ENCODE peak calls at places on chromosomes 13 and 19, in five cellular contexts. One of them, this sample, is unnamed.

GRCh38 chr13:27622102-27622820 is 569 bp downstream of the POLR1D start:
- DNase-seq in HCT116: no peak
- DNase-seq in epithelial cell of proximal tubule: no peak
- DNase-seq in bronchial epithelial cell: no peak
- DNase-seq in pancreas: no peak
- DNase-seq in this sample: no peak

GRCh38 chr13:36801035-36801434 is 18.0 kb upstream of the RFXAP start:
- DNase-seq in HCT116: no peak
- DNase-seq in epithelial cell of proximal tubule: peak
- DNase-seq in bronchial epithelial cell: no peak
- DNase-seq in pancreas: no peak
- DNase-seq in this sample: no peak

GRCh38 chr13:19982447-19983043 is 24.0 kb downstream of the ZMYM2 start:
- DNase-seq in HCT116: no peak
- DNase-seq in epithelial cell of proximal tubule: no peak
- DNase-seq in bronchial epithelial cell: no peak
- DNase-seq in pancreas: no peak
- DNase-seq in this sample: no peak

GRCh38 chr19:3475449-3475848 is 4.9 kb downstream of the SMIM24 start:
- DNase-seq in HCT116: no peak
- DNase-seq in epithelial cell of proximal tubule: no peak
- DNase-seq in bronchial epithelial cell: no peak
- DNase-seq in pancreas: no peak
- DNase-seq in this sample: no peak

GRCh38 chr19:6060600-6061391 is 49.5 kb downstream of the RFX2 start:
- DNase-seq in HCT116: no peak
- DNase-seq in epithelial cell of proximal tubule: no peak
- DNase-seq in bronchial epithelial cell: peak
- DNase-seq in pancreas: no peak
- DNase-seq in this sample: peak

GRCh38 chr13:51895906-51896888 is 34.4 kb downstream of the CCDC70 start:
- DNase-seq in HCT116: peak
- DNase-seq in epithelial cell of proximal tubule: peak
- DNase-seq in bronchial epithelial cell: peak
- DNase-seq in pancreas: peak
- DNase-seq in this sample: no peak

GRCh38 chr13:98315902-98316301 is 138.8 kb upstream of the RNF113B start:
- DNase-seq in HCT116: no peak
- DNase-seq in epithelial cell of proximal tubule: no peak
- DNase-seq in bronchial epithelial cell: no peak
- DNase-seq in pancreas: no peak
- DNase-seq in this sample: no peak

GRCh38 chr19:47228937-47229673 is 1.9 kb downstream of the BBC3 start:
- DNase-seq in HCT116: no peak
- DNase-seq in epithelial cell of proximal tubule: no peak
- DNase-seq in bronchial epithelial cell: no peak
- DNase-seq in pancreas: no peak
- DNase-seq in this sample: no peak

GRCh38 chr13:51785592-51786424 is 18.2 kb downstream of the DHRS12 start:
- DNase-seq in HCT116: no peak
- DNase-seq in epithelial cell of proximal tubule: no peak
- DNase-seq in bronchial epithelial cell: no peak
- DNase-seq in pancreas: peak
- DNase-seq in this sample: no peak

GRCh38 chr19:2227415-2228156 is 8.5 kb downstream of the PLEKHJ1 start:
- DNase-seq in HCT116: no peak
- DNase-seq in epithelial cell of proximal tubule: no peak
- DNase-seq in bronchial epithelial cell: no peak
- DNase-seq in pancreas: no peak
- DNase-seq in this sample: no peak

GRCh38 chr13:32381539-32381938 is 46.4 kb downstream of the N4BP2L1 start:
- DNase-seq in HCT116: peak
- DNase-seq in epithelial cell of proximal tubule: peak
- DNase-seq in bronchial epithelial cell: peak
- DNase-seq in pancreas: no peak
- DNase-seq in this sample: no peak

GRCh38 chr19:54100560-54100959 is at the start of gene OSCAR:
- DNase-seq in HCT116: no peak
- DNase-seq in epithelial cell of proximal tubule: no peak
- DNase-seq in bronchial epithelial cell: no peak
- DNase-seq in pancreas: no peak
- DNase-seq in this sample: no peak

GRCh38 chr19:54102421-54103169 is at the start of gene NDUFA3:
- DNase-seq in HCT116: peak
- DNase-seq in epithelial cell of proximal tubule: peak
- DNase-seq in bronchial epithelial cell: peak
- DNase-seq in pancreas: peak
- DNase-seq in this sample: peak

GRCh38 chr19:54095136-54095858 is 5.3 kb downstream of the OSCAR start:
- DNase-seq in HCT116: no peak
- DNase-seq in epithelial cell of proximal tubule: no peak
- DNase-seq in bronchial epithelial cell: no peak
- DNase-seq in pancreas: no peak
- DNase-seq in this sample: no peak

GRCh38 chr19:54094601-54095000 is 6.0 kb downstream of the OSCAR start:
- DNase-seq in HCT116: no peak
- DNase-seq in epithelial cell of proximal tubule: no peak
- DNase-seq in bronchial epithelial cell: no peak
- DNase-seq in pancreas: no peak
- DNase-seq in this sample: no peak

GRCh38 chr19:54096642-54097106 is 3.9 kb downstream of the OSCAR start:
- DNase-seq in HCT116: peak
- DNase-seq in epithelial cell of proximal tubule: no peak
- DNase-seq in bronchial epithelial cell: peak
- DNase-seq in pancreas: no peak
- DNase-seq in this sample: no peak
- TF ChIP-seq CTCF in HCT116: no peak
- TF ChIP-seq CTCF in epithelial cell of proximal tubule: peak
- TF ChIP-seq CTCF in bronchial epithelial cell: peak
- TF ChIP-seq CTCF in pancreas: no peak
- TF ChIP-seq CTCF in this sample: peak

DNA sequence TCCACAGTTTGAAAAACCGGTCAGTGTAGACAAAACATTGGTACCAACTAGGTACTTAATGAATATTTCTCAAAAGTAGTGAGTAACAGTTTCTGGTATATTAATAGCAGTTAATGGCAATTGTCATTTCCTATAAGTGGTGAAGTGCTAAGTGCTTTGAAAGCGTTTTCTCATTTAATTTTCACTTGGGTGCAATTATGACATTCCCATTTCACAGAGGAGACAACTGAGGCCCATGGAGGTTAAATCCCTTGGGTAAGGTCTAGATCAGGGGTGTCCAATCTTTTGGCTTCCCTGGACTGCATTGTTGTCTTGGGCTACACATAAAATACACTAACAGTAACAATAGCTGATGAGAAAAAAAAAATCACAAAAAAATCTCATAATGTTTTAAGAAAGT is 687 bp upstream of the SYT3 start:
- DNase-seq in HCT116: no peak
- DNase-seq in epithelial cell of proximal tubule: no peak
- DNase-seq in bronchial epithelial cell: no peak
- DNase-seq in pancreas: no peak
- DNase-seq in this sample: no peak
- TF ChIP-seq CTCF in HCT116: no peak
- TF ChIP-seq CTCF in epithelial cell of proximal tubule: no peak
- TF ChIP-seq CTCF in bronchial epithelial cell: no peak
- TF ChIP-seq CTCF in pancreas: no peak
- TF ChIP-seq CTCF in this sample: no peak

GRCh38 chr19:1038995-1039645 is 787 bp upstream of the ABCA7 start:
- DNase-seq in HCT116: no peak
- DNase-seq in epithelial cell of proximal tubule: no peak
- DNase-seq in bronchial epithelial cell: no peak
- DNase-seq in pancreas: peak
- DNase-seq in this sample: no peak

GRCh38 chr19:1032264-1032867 is 6.0 kb downstream of the CNN2 start:
- DNase-seq in HCT116: no peak
- DNase-seq in epithelial cell of proximal tubule: no peak
- DNase-seq in bronchial epithelial cell: no peak
- DNase-seq in pancreas: no peak
- DNase-seq in this sample: no peak

GRCh38 chr19:1039646-1040475 is at the start of gene ABCA7:
- DNase-seq in HCT116: peak
- DNase-seq in epithelial cell of proximal tubule: peak
- DNase-seq in bronchial epithelial cell: peak
- DNase-seq in pancreas: peak
- DNase-seq in this sample: peak

GRCh38 chr19:1037553-1038115 is 2.3 kb upstream of the ABCA7 start:
- DNase-seq in HCT116: no peak
- DNase-seq in epithelial cell of proximal tubule: no peak
- DNase-seq in bronchial epithelial cell: no peak
- DNase-seq in pancreas: no peak
- DNase-seq in this sample: no peak

GRCh38 chr19:1035998-1036621 is 3.8 kb upstream of the ABCA7 start:
- DNase-seq in HCT116: no peak
- DNase-seq in epithelial cell of proximal tubule: no peak
- DNase-seq in bronchial epithelial cell: no peak
- DNase-seq in pancreas: no peak
- DNase-seq in this sample: no peak
- TF ChIP-seq CTCF in HCT116: no peak
- TF ChIP-seq CTCF in epithelial cell of proximal tubule: no peak
- TF ChIP-seq CTCF in bronchial epithelial cell: no peak
- TF ChIP-seq CTCF in pancreas: no peak
- TF ChIP-seq CTCF in this sample: no peak

GRCh38 chr19:7500811-7501450 is 12.1 kb upstream of the PEX11G start:
- DNase-seq in HCT116: peak
- DNase-seq in epithelial cell of proximal tubule: no peak
- DNase-seq in bronchial epithelial cell: no peak
- DNase-seq in pancreas: peak
- DNase-seq in this sample: no peak
- TF ChIP-seq CTCF in HCT116: no peak
- TF ChIP-seq CTCF in epithelial cell of proximal tubule: no peak
- TF ChIP-seq CTCF in bronchial epithelial cell: no peak
- TF ChIP-seq CTCF in pancreas: no peak
- TF ChIP-seq CTCF in this sample: peak

GRCh38 chr13:70339738-70340137 is 231.5 kb upstream of the KLHL1 start:
- DNase-seq in HCT116: peak
- DNase-seq in epithelial cell of proximal tubule: no peak
- DNase-seq in bronchial epithelial cell: peak
- DNase-seq in pancreas: peak
- DNase-seq in this sample: no peak
- TF ChIP-seq CTCF in HCT116: peak
- TF ChIP-seq CTCF in epithelial cell of proximal tubule: peak
- TF ChIP-seq CTCF in bronchial epithelial cell: peak
- TF ChIP-seq CTCF in pancreas: peak
- TF ChIP-seq CTCF in this sample: peak

DNA sequence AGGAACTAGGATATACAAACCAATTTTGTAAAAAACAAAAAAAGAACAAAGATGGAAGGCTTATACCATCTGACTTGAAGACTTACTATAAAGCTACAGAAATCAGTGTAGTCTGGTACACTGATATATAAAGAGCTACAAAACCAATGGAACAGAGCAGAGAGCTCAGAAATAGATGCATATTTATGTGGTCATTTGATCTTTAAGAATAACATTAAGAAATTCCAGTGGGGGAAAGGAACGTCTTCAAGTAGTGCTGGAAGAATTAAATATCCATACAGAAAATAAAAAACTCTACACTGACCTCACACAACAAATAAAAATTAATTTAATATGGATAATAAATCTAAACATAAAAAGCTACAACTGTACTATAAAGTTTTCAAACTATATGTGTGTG is 317.0 kb downstream of the ENOX1 start:
- DNase-seq in HCT116: no peak
- DNase-seq in epithelial cell of proximal tubule: no peak
- DNase-seq in bronchial epithelial cell: no peak
- DNase-seq in pancreas: no peak
- DNase-seq in this sample: no peak
- TF ChIP-seq CTCF in HCT116: no peak
- TF ChIP-seq CTCF in epithelial cell of proximal tubule: no peak
- TF ChIP-seq CTCF in bronchial epithelial cell: no peak
- TF ChIP-seq CTCF in pancreas: no peak
- TF ChIP-seq CTCF in this sample: no peak

This sample was measured in osteocyte.